ENCODE peak calls at places on chromosomes 16 and 17, in nine cellular contexts. L is GM12865, J is prostate gland, U is AG10803, C is adrenal gland, T is IMR-90, Q is thoracic aorta, W is fibroblast of mammary gland, A is kidney epithelial cell. R is an unnamed sample.

GRCh38 chr16:11139624-11140375 is 116.2 kb downstream of the SOCS1 start:
- DNase-seq in Q (no peak), C (no peak), L (no peak), U (no peak), A (no peak), W (no peak), J (no peak), T (no peak), R (no peak)

GRCh38 chr16:84663433-84664101 is 15.3 kb downstream of the KLHL36 start:
- DNase-seq in T (no peak), C (no peak), U (no peak), W (no peak), Q (no peak), A (no peak), L (peak; percentile 85), J (no peak), R (no peak)

GRCh38 chr17:50151937-50152547 is 1.6 kb upstream of the PPP1R9B start:
- DNase-seq in Q (no peak), W (peak; percentile 86), J (peak; percentile 91), L (peak; percentile 87), T (peak; percentile 87), A (peak; percentile 71), C (peak; percentile 88), U (peak; percentile 86), R (peak; percentile 81)

GRCh38 chr16:66036162-66036561 is 330.3 kb upstream of the CDH5 start:
- DNase-seq in U (peak; percentile 60), T (peak; percentile 37), W (peak; percentile 62), Q (no peak), L (no peak), A (no peak), C (no peak), J (no peak), R (no peak)

GRCh38 chr17:50194441-50195195 is 6.8 kb downstream of the COL1A1 start:
- DNase-seq in L (no peak), T (no peak), C (no peak), A (no peak), W (peak; percentile 21), U (peak; percentile 48), Q (no peak), J (no peak), R (no peak)

GRCh38 chr17:44972953-44973352 is 4.8 kb upstream of the C1QL1 start:
- DNase-seq in U (peak; percentile 49), L (no peak), J (no peak), W (peak; percentile 47), Q (no peak), T (peak; percentile 31), C (no peak), A (no peak), R (no peak)

GRCh38 chr17:31758646-31759045 is 100.4 kb downstream of the COPRS start:
- DNase-seq in Q (no peak), W (peak; percentile 43), U (peak; percentile 53), L (no peak), C (no peak), T (peak; percentile 59), A (no peak), J (no peak), R (no peak)

GRCh38 chr16:72493681-72494415 is 321.9 kb upstream of the PMFBP1 start:
- DNase-seq in C (no peak), L (no peak), T (peak; percentile 65), A (no peak), J (no peak), W (peak; percentile 52), U (peak; percentile 63), Q (no peak), R (no peak)

GRCh38 chr16:66426112-66427035 is 721 bp upstream of the BEAN1 start:
- DNase-seq in L (no peak), A (no peak), J (no peak), Q (no peak), U (no peak), T (no peak), W (no peak), C (no peak), R (no peak)

GRCh38 chr16:11296706-11297491 is 15.8 kb upstream of the PRM1 start:
- DNase-seq in A (no peak), U (no peak), T (no peak), Q (no peak), L (peak; percentile 42), W (no peak), C (no peak), J (peak; percentile 85), R (peak; percentile 40)

GRCh38 chr17:31834448-31834847 is 24.6 kb downstream of the COPRS start:
- DNase-seq in A (no peak), W (no peak), L (peak; percentile 78), U (no peak), J (no peak), T (no peak), Q (no peak), C (no peak), R (no peak)

DNA sequence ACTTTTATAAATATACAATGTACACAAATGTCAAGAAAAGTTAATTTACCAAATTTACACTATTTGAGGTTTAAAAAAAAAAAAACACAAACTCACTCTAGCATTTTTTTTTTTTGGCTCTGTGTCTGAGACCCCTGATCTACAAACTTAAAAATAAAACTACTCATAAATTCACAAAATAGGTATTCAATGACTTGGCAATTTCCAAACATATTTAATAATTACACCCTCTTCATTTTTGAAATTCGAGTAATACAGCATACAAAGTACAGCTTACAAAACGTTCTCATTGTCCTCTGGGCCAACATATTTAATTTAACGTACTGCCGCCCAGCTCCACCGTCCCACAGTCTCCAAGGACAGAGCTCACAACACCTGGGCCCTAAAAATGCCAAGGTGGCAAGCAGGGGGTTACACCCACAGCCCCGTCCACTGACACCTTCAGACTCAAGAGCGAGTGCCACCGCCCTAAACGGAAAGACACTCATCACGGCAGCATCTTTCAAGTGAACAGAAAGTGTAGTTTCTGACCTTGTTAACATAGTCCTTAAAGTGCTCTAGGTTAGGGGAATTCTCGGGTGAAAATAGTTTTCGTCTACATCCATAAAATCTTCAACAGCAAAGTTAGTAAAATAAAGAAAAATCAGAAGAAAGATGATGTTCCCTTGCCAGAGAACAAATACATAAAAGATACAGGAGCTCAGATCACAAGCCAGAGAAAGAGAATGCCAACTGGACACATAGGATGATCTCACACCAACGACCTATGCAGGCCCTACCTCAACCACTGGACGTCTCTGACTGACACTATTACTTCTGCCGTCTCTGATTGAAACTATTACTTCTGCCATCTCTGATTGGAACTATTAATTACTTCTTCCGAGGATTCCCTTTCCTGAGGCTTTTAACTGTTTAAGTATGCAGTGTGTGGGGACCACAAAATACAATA is 4.2 kb downstream of the ADCY9 start:
- DNase-seq in A (no peak), U (peak; percentile 44), W (peak; percentile 63), C (no peak), L (no peak), Q (no peak), T (peak; percentile 55), J (no peak), R (no peak)
- H3K4me3 ChIP-seq in A (no peak overlapping the region), U (peak overlapping the region; percentile 77), W (peak overlapping the region; percentile 55), C (no peak overlapping the region), L (no peak overlapping the region), Q (peak overlapping the region; percentile 80), T (peak overlapping the region; percentile 47), J (peak overlapping the region; percentile 5), R (no peak overlapping the region)

DNA sequence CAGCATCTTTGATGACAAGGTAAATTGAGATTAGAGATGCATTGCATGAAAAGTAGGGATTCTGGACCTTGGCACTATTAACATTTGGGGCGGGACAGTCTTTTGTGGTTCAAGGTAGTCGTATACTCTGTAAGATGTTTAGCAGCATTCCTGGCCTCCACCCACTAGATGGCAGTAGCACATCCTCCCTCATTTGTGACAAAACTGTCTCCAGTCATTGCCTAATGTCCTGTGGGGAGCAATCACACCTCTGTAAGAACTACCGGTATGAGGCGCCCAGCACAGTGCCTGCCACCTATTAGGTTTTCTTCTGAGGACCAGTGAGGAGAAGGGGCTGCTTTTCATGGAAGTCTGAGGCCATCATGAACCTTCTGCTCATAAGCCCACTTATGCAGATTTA is 180.8 kb downstream of the RBFOX1 start:
- DNase-seq in Q (no peak), U (no peak), J (no peak), A (no peak), T (no peak), L (peak; percentile 5), C (no peak), W (no peak), R (no peak)
- TF ChIP-seq CTCF in Q (no peak), U (no peak), J (no peak), A (peak; percentile 11), T (no peak), L (no peak), C (no peak), W (no peak), R (peak; percentile 51)

GRCh38 chr17:78131172-78132085 is 858 bp downstream of the TMC8 start:
- DNase-seq in J (no peak), T (no peak), Q (no peak), W (no peak), L (peak; percentile 59), C (no peak), U (no peak), A (no peak), R (no peak)
- H3K4me3 ChIP-seq in J (peak overlapping the region; percentile 13), T (no peak overlapping the region), Q (peak overlapping the region; percentile 61), W (no peak overlapping the region), L (peak overlapping the region; percentile 87), C (no peak overlapping the region), U (no peak overlapping the region), A (peak overlapping the region; percentile 20), R (no peak overlapping the region)

DNA sequence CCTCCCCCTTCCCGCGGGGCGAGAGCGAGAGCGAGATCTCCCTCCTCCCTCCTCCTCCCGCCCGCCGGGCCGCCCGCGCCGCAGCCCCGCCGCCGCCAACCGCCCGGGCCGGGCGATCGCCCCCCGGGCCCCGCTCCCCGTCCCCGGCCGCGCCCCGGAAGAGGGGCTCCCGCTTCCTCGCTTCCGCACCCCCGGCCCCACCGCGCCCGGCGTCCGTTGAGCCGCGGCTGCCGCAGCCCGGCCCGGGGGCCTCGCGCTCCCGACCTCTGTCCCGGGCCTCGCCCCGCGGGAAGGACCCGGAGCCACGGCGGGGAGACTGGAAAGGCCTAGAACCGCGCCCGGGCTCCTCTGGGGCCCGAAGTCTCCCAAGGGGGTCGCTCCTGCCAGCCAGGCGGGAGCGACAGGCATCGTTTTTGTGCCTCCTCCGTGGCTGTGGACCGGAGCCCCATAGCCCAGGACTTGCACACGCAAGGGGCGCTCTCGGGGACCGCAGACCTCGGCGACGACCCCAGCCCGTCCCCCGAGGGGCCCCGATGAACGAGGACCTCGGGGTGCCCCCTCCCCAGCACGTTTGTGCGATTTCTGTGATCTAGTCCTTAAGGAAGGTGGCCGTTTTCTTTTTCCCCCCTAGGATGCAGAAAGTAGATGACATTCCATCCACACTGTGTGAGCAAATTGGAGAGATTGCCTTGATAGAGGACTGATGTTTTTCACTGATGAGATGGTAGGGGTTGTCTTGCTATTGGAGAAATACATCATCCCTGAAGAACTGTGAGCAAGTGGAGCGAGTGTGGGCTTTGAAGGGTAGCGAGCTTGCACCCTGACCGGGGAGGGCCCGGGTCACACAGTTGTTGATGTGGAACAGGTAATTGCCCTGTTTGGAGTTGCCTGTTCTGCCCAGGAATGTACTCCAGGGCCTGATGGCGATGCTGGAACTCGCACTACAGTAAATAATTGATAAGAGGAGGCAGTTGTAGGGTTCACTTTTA is 610 bp downstream of the BANP start:
- DNase-seq in C (no peak), Q (no peak), A (no peak), J (no peak), U (peak; percentile 17), W (no peak), T (no peak), L (peak; percentile 56), R (no peak)
- TF ChIP-seq CTCF in C (no peak), Q (no peak), A (peak; percentile 10), J (no peak), U (peak; percentile 25), W (no peak), T (peak; percentile 9), L (no peak), R (peak; percentile 14)

DNA sequence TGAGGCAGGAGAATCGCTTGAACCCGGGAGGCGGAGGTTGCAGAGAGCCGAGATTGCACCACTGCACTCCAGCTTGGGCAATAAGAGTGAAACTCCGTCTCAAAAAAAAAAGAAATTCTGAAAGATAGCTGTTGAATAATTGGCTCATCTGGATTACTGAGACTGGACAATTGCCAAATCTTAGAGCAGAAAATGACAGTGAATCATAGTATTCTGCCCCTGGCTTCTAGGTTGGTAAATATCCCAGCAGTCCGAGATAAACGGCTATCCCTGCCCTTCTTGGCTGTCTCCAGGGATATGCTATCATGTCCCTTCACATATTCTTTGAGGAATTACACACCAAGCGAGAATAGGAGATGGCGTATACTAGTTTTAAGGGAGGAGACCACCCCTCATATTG is 35.5 kb upstream of the METTL16 start:
- DNase-seq in A (no peak), W (peak; percentile 28), C (peak; percentile 50), U (peak; percentile 11), J (no peak), T (peak; percentile 7), Q (no peak), L (no peak), R (no peak)
- H3K4me3 ChIP-seq in A (no peak overlapping the region), W (no peak overlapping the region), C (no peak overlapping the region), U (no peak overlapping the region), J (no peak overlapping the region), T (no peak overlapping the region), Q (no peak overlapping the region), L (no peak overlapping the region), R (no peak overlapping the region)